ENCODE peak calls at places on chromosomes 5 and 9, in nine cellular contexts. P is SK-N-SH, C is lower leg skin, Z is fibroblast of lung, W is DND-41, B is HCT116, R is GM12865, H is heart right ventricle, I is HepG2. U is an unnamed sample.
A peak's percentile ranks its signal among the peaks of the same experiment; 100 is the strongest.

GRCh38 chr9:91803143-91803940 is 146.7 kb downstream of the ROR2 start:
- DNase-seq in P (no peak), C (no peak), Z (peak; percentile 37), W (no peak), B (no peak), R (no peak), H (no peak), I (no peak), U (peak; percentile 78)

GRCh38 chr5:124927735-124928134 is 181.3 kb upstream of the ZNF608 start:
- DNase-seq in P (no peak), C (no peak), Z (peak; percentile 85), W (no peak), B (no peak), R (no peak), H (no peak), I (no peak), U (peak; percentile 35)

GRCh38 chr5:32263683-32264082 is 49.1 kb downstream of the MTMR12 start:
- DNase-seq in P (no peak), C (no peak), Z (no peak), W (no peak), B (no peak), R (no peak), H (no peak), I (no peak), U (no peak)

GRCh38 chr9:133612816-133613215 is 3.6 kb upstream of the FAM163B start:
- DNase-seq in P (no peak), C (no peak), Z (no peak), W (no peak), B (no peak), R (no peak), H (no peak), I (no peak), U (no peak)

GRCh38 chr9:109417585-109418544 is 80.2 kb downstream of the PTPN3 start:
- DNase-seq in P (no peak), C (no peak), Z (no peak), W (peak; percentile 76), B (no peak), R (no peak), H (peak; percentile 36), I (no peak), U (no peak)

GRCh38 chr5:88251048-88251711 is 17.5 kb downstream of the TMEM161B start:
- DNase-seq in P (no peak), C (no peak), Z (peak; percentile 73), W (no peak), B (no peak), R (no peak), H (no peak), I (no peak), U (no peak)

GRCh38 chr9:95157491-95158151 is 159.9 kb downstream of the FANCC start:
- DNase-seq in P (peak; percentile 53), C (no peak), Z (peak; percentile 92), W (no peak), B (no peak), R (peak; percentile 31), H (peak; percentile 74), I (peak; percentile 57), U (peak; percentile 92)

GRCh38 chr5:109888980-109889379 is 199.3 kb downstream of the MAN2A1 start:
- DNase-seq in P (no peak), C (no peak), Z (no peak), W (no peak), B (no peak), R (no peak), H (no peak), I (no peak), U (no peak)

GRCh38 chr5:107284822-107285510 is 385.8 kb downstream of the EFNA5 start:
- DNase-seq in P (no peak), C (peak; percentile 29), Z (peak; percentile 87), W (no peak), B (no peak), R (no peak), H (no peak), I (no peak), U (no peak)

GRCh38 chr9:122376791-122377190 is 6.0 kb downstream of the PTGS1 start:
- DNase-seq in P (no peak), C (no peak), Z (no peak), W (no peak), B (no peak), R (no peak), H (no peak), I (no peak), U (no peak)

GRCh38 chr5:135203593-135204036 is 169.6 kb upstream of the PITX1 start:
- DNase-seq in P (no peak), C (no peak), Z (no peak), W (no peak), B (no peak), R (peak; percentile 14), H (no peak), I (peak; percentile 45), U (no peak)
- TF ChIP-seq CTCF in P (peak; percentile 51), C (no peak), Z (peak; percentile 26), W (peak; percentile 74), B (peak; percentile 58), R (peak; percentile 50), H (peak; percentile 28), I (peak; percentile 41), U (peak; percentile 49)

GRCh38 chr5:140041492-140042421 is 1.3 kb downstream of the NRG2 start:
- DNase-seq in P (peak; percentile 83), C (peak; percentile 18), Z (peak; percentile 40), W (no peak), B (no peak), R (peak; percentile 49), H (peak; percentile 54), I (no peak), U (peak; percentile 48)
- H3K4me3 ChIP-seq in P (peak overlapping the region; percentile 88), C (peak overlapping the region; percentile 49), Z (peak overlapping the region; percentile 67), W (no peak overlapping the region), B (peak overlapping the region; percentile 11), R (peak overlapping the region; percentile 89), H (peak overlapping the region; percentile 47), I (peak overlapping the region; percentile 70), U (peak overlapping the region; percentile 62)

DNA sequence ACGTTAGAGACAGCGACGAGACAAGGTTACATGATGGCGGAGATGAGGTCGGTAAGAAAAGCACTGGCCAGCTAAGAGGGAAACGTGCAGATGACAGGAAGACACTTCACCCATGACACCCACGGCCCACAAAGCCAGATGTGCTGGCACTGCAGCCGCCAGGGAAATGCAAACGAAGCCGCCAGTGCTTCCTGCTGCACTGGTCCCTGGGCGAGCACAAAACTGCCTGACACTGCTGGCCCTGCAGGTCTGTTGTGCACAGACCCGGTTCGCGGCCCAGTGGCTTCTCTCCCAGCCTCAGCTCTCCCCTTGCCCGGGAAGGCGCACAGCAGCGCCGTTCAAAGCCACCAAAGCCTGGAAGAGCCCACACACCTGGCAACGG is 20.3 kb downstream of the QSOX2 start:
- DNase-seq in P (no peak), C (no peak), Z (no peak), W (no peak), B (no peak), R (peak; percentile 76), H (no peak), I (no peak), U (no peak)
- TF ChIP-seq CTCF in P (no peak), C (no peak), Z (no peak), W (no peak), B (no peak), R (no peak), H (no peak), I (no peak), U (no peak)

DNA sequence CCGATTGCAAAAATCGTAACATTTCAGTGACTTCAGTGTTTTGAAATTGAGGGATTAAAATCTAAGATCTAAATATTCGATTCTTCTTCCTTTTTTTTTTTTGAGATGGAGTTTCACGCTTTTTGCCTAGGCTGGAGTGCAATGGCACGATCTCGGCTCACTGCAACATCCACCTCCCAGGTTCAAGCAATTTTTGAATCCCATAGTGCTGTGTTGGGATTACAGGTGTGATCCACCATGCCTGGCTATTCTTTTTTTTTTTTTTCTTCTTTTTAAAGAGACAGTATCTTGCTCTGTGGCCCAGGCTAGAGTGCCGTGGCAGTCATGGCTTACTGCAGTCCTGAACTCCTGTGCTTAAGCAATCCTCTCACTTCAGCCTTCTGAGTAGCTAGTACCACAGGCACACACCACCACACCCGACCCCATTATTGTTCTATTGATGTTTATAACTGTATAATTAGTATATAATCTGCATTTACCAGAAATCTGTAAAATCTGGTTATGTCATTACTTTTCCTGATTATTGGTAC is 42.7 kb downstream of the NSD1 start:
- DNase-seq in P (no peak), C (no peak), Z (no peak), W (no peak), B (no peak), R (peak; percentile 24), H (no peak), I (no peak), U (no peak)
- H3K4me3 ChIP-seq in P (no peak overlapping the region), C (no peak overlapping the region), Z (no peak overlapping the region), W (no peak overlapping the region), B (no peak overlapping the region), R (no peak overlapping the region), H (no peak overlapping the region), I (no peak overlapping the region), U (no peak overlapping the region)